ENCODE peak calls at places on chromosomes 13 and 19, in six cellular contexts. C is left lung, V is neural crest cell, W is H9, O is cardiac muscle cell, B is tibial artery. E is an unnamed sample.
A peak's percentile ranks its signal among the peaks of the same experiment; 100 is the strongest.

GRCh38 chr19:9065457-9066014 is 21.3 kb upstream of the OR1M1 start:
- DNase-seq in C (no peak), V (no peak), W (peak; percentile 75), O (no peak), B (no peak), E (no peak)

GRCh38 chr13:63124863-63125262 is 1709.2 kb upstream of the PCDH20 start:
- DNase-seq in C (no peak), V (no peak), W (no peak), O (peak; percentile 23), B (no peak), E (peak; percentile 6)

GRCh38 chr13:79445968-79446645 is 34.8 kb upstream of the NDFIP2 start:
- DNase-seq in C (no peak), V (no peak), W (peak; percentile 66), O (no peak), B (no peak), E (no peak)

GRCh38 chr19:15210323-15210774 is 9.6 kb upstream of the NOTCH3 start:
- DNase-seq in C (peak; percentile 85), V (no peak), W (no peak), O (no peak), B (peak; percentile 90), E (peak; percentile 67)

GRCh38 chr13:63435668-63436275 is 2020.1 kb upstream of the PCDH20 start:
- DNase-seq in C (peak; percentile 32), V (no peak), W (no peak), O (no peak), B (no peak), E (peak; percentile 9)

GRCh38 chr13:44713793-44714469 is 137.8 kb upstream of the TSC22D1 start:
- DNase-seq in C (no peak), V (no peak), W (peak; percentile 45), O (no peak), B (peak; percentile 43), E (peak; percentile 13)

GRCh38 chr19:2327773-2328400 is 499 bp downstream of the LSM7 start:
- DNase-seq in C (peak; percentile 50), V (no peak), W (peak; percentile 81), O (no peak), B (peak; percentile 35), E (peak; percentile 57)

GRCh38 chr19:13849991-13850909 is 26.7 kb upstream of the NANOS3 start:
- DNase-seq in C (peak; percentile 84), V (peak; percentile 62), W (peak; percentile 81), O (peak; percentile 56), B (peak; percentile 76), E (peak; percentile 91)

GRCh38 chr19:51698296-51698695 is 5.2 kb downstream of the SPACA6 start:
- DNase-seq in C (no peak), V (no peak), W (no peak), O (no peak), B (no peak), E (no peak)

GRCh38 chr19:30504272-30504671 is 132.1 kb downstream of the ZNF536 start:
- DNase-seq in C (no peak), V (no peak), W (no peak), O (no peak), B (no peak), E (no peak)

GRCh38 chr19:33532859-33533455 is 11.4 kb upstream of the PEPD start:
- DNase-seq in C (no peak), V (no peak), W (peak; percentile 83), O (no peak), B (no peak), E (no peak)

GRCh38 chr19:40982594-40983101 is 8.4 kb upstream of the CYP2B6 start:
- DNase-seq in C (no peak), V (no peak), W (peak; percentile 86), O (no peak), B (no peak), E (no peak)

GRCh38 chr19:35125746-35126623 is 8.9 kb downstream of the LGI4 start:
- DNase-seq in C (no peak), V (no peak), W (no peak), O (no peak), B (no peak), E (no peak)

GRCh38 chr19:31439270-31439573 is 90.0 kb upstream of the TSHZ3 start:
- DNase-seq in C (no peak), V (no peak), W (no peak), O (no peak), B (no peak), E (no peak)

GRCh38 chr19:13689050-13689449 is 75.3 kb upstream of the MRI1 start:
- DNase-seq in C (no peak), V (peak; percentile 25), W (peak; percentile 54), O (peak; percentile 20), B (no peak), E (peak; percentile 30)

GRCh38 chr13:74077847-74078246 is 56.4 kb downstream of the KLF12 start:
- DNase-seq in C (no peak), V (no peak), W (no peak), O (no peak), B (no peak), E (no peak)

GRCh38 chr13:90709329-90709728 is 638.2 kb upstream of the MIR17HG start:
- DNase-seq in C (no peak), V (no peak), W (no peak), O (no peak), B (no peak), E (no peak)

E was measured in erythroblast.